ENCODE peak calls at places on chromosomes 5 and 9, in five cellular contexts. H, F, E, D and I are unnamed samples.

GRCh38 chr5:148826082-148826971 is at the start of gene ADRB2:
- DNase-seq in H (peak; percentile 97), F (peak; percentile 96), E (peak; percentile 95), D (peak; percentile 94), I (peak; percentile 98)

GRCh38 chr5:77561965-77562364 is 69.8 kb upstream of the WDR41 start:
- DNase-seq in H (no peak), F (no peak), E (no peak), D (no peak), I (no peak)

GRCh38 chr5:76927961-76928360 is 24.9 kb upstream of the CRHBP start:
- DNase-seq in H (no peak), F (no peak), E (no peak), D (no peak), I (no peak)

GRCh38 chr5:166031926-166032325 is 2259.5 kb upstream of the WWC1 start:
- DNase-seq in H (no peak), F (no peak), E (no peak), D (no peak), I (no peak)

GRCh38 chr5:66642538-66642937 is 46.3 kb downstream of the MAST4 start:
- DNase-seq in H (no peak), F (no peak), E (no peak), D (no peak), I (no peak)

GRCh38 chr5:142290574-142291299 is 34.1 kb downstream of the SPRY4 start:
- DNase-seq in H (no peak), F (no peak), E (no peak), D (no peak), I (no peak)

GRCh38 chr9:69078069-69078468 is 42.5 kb downstream of the FXN start:
- DNase-seq in H (no peak), F (no peak), E (no peak), D (no peak), I (no peak)

GRCh38 chr9:20043461-20043860 is 254.6 kb upstream of the SLC24A2 start:
- DNase-seq in H (no peak), F (no peak), E (no peak), D (no peak), I (no peak)

GRCh38 chr5:112691758-112692157 is 45.9 kb upstream of the APC start:
- DNase-seq in H (no peak), F (no peak), E (no peak), D (peak; percentile 50), I (no peak)

GRCh38 chr5:75368391-75368790 is 31.4 kb downstream of the HMGCR start:
- DNase-seq in H (no peak), F (no peak), E (no peak), D (no peak), I (no peak)

DNA sequence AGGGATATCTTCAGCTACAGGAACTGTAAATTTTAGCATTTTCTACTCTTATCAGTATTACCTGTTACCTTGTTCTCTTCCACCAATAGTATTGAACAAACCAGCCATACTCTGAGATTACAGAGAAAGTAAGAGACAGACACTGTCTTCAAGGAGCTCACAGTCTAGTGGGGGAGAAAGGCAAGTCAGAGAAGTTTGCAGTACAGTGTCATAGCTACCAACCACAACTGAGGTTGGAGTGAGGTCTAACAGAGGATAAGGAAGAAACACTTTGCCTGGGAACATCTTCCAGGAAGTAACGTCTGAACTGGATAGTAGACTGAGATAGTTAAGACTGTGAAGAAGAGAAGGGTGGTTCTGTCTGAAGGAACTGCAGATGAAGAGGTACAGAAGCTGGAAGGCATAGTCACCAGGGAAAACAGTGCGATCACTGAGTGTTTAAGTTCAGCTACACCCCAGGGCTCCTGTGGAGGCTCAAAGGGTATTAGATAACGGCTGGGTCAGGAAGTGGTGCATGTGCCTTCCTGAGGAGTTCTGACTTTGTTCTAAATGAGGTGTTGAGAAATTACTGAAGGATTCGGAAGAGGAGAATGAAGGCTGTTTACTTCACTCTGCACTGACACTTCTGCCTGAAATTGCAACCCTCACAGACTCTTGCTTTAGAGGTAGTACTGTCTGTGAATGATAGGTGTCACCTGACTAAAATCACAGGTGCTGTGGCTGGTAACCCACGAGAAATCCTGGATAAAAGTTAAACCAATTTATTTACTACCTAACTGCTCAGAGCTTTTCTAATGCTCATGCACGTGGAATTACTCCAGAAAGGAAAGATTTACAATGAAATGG is 841.6 kb downstream of the MAT2B start:
- DNase-seq in H (no peak), F (no peak), E (no peak), D (peak; percentile 15), I (no peak)
- TF ChIP-seq POLR2A in H (no peak), F (no peak), E (no peak), D (no peak), I (no peak)

GRCh38 chr9:96654450-96655197 is 493 bp downstream of the PRXL2C start:
- DNase-seq in H (peak; percentile 92), F (peak; percentile 81), E (peak; percentile 73), D (peak; percentile 70), I (peak; percentile 96)
- H3K27ac ChIP-seq in H (peak overlapping the region; percentile 98), F (peak overlapping the region; percentile 96), E (peak overlapping the region; percentile 99), D (peak overlapping the region; percentile 76), I (peak overlapping the region; percentile 98)

GRCh38 chr9:128008171-128008570 is 27.4 kb upstream of the EEIG1 start:
- DNase-seq in H (no peak), F (no peak), E (no peak), D (no peak), I (no peak)

GRCh38 chr9:128005938-128006337 is 25.1 kb upstream of the EEIG1 start:
- DNase-seq in H (peak; percentile 75), F (no peak), E (no peak), D (no peak), I (peak; percentile 65)

GRCh38 chr9:128004011-128004604 is 23.3 kb upstream of the EEIG1 start:
- DNase-seq in H (no peak), F (no peak), E (no peak), D (peak; percentile 55), I (no peak)

GRCh38 chr9:128007566-128008138 is 26.9 kb upstream of the EEIG1 start:
- DNase-seq in H (no peak), F (peak; percentile 73), E (peak; percentile 55), D (peak; percentile 51), I (peak; percentile 74)

GRCh38 chr9:128006360-128007024 is 25.7 kb upstream of the EEIG1 start:
- DNase-seq in H (no peak), F (no peak), E (no peak), D (no peak), I (no peak)
- TF ChIP-seq POLR2AphosphoS5 in H (no peak), F (no peak), E (peak; percentile 43), D (no peak), I (no peak)

GRCh38 chr9:125745682-125746016 is 1.5 kb upstream of the PBX3 start:
- DNase-seq in H (peak; percentile 64), F (no peak), E (no peak), D (no peak), I (no peak)

GRCh38 chr9:125746774-125747052 is 460 bp upstream of the PBX3 start:
- DNase-seq in H (no peak), F (no peak), E (no peak), D (no peak), I (no peak)

GRCh38 chr9:125744616-125745387 is 2.4 kb upstream of the PBX3 start:
- DNase-seq in H (no peak), F (no peak), E (no peak), D (no peak), I (no peak)

GRCh38 chr9:125747053-125747764 is at the start of gene PBX3:
- DNase-seq in H (peak; percentile 81), F (peak; percentile 54), E (peak; percentile 60), D (peak; percentile 68), I (peak; percentile 94)

DNA sequence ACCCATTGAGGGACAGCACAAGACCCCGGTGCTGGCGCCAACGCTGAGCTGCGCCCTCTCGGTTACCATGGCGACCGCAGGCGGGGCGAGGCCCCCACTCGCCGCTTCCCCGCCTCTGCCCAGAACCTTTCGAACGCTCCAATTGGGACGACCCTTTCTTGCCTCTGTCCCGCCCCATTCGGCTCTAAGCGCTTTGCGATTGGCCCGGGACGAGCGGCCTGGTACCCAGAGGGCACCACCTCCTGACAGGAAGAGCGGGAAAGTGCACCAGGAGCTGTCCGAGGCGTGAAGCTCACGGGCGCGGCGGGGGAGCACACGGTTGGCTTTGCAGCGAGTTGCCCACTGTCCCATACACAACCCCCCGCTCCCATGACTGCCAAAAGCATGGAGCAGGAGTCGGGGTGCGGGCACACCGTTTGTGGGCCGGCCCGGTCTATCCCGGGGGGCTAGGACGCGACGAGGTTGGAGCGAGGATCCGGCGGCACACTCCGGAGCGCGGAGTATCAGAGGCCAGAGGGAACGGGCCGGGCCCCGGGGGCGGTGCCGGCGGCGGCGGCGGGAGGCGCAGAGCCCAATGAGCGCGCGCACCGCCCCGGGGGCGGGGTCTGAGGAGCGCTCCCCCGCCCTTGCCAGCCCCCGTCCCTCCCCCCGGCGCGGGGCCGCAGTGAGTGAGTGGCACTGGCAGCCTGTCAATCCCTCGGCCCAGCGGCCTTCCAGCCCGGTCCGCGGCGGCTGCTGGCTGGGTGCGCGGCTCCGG is 978 bp upstream of the PBX3 start:
- DNase-seq in H (peak; percentile 96), F (peak; percentile 96), E (peak; percentile 96), D (peak; percentile 94), I (peak; percentile 97)
- TF ChIP-seq POLR2A in H (no peak), F (no peak), E (no peak), D (no peak), I (no peak)

GRCh38 chr9:38035873-38036272 is 33.2 kb downstream of the SHB start:
- DNase-seq in H (no peak), F (no peak), E (no peak), D (no peak), I (no peak)
- H3K27ac ChIP-seq in H (no peak overlapping the region), F (no peak overlapping the region), E (peak overlapping the region; percentile 15), D (no peak overlapping the region), I (no peak overlapping the region)

GRCh38 chr9:115213777-115214428 is 95.9 kb upstream of the TNC start:
- DNase-seq in H (peak; percentile 78), F (no peak), E (no peak), D (no peak), I (no peak)
- TF ChIP-seq POLR2AphosphoS5 in H (peak; percentile 67), F (peak; percentile 61), E (peak; percentile 71), D (no peak), I (peak; percentile 31)